ENCODE peak calls at places on chromosomes 12 and 14, in ten cellular contexts. T is OCI-LY7; H is effector memory CD4-positive, alpha-beta T cell; E is AG04449; M is IMR-90; O is MM.1S; Z is Karpas-422; J is endothelial cell of umbilical vein; S is H7; A is naive thymus-derived CD4-positive, alpha-beta T cell. G is an unnamed sample.

GRCh38 chr12:101001669-101002068 is 207.1 kb downstream of the ANO4 start:
- DNase-seq in A (no peak), Z (no peak), M (no peak), O (no peak), T (no peak), J (no peak), E (no peak), S (no peak), H (no peak), G (no peak)

GRCh38 chr14:23556700-23557440 is 799 bp downstream of the THTPA start:
- DNase-seq in O (no peak), A (no peak), Z (peak), H (no peak), T (peak), M (no peak), J (no peak), E (no peak), S (no peak), G (no peak)

GRCh38 chr12:56152756-56153137 is 360 bp downstream of the MYL6B start:
- DNase-seq in O (no peak), E (no peak), A (no peak), Z (no peak), T (peak), J (no peak), M (no peak), S (no peak), H (no peak), G (no peak)

GRCh38 chr14:100285021-100285912 is 21.0 kb downstream of the SLC25A29 start:
- DNase-seq in M (peak), H (peak), T (peak), Z (peak), O (peak), A (peak), S (peak), J (peak), E (no peak), G (peak)

GRCh38 chr12:55929306-55929791 is 1.6 kb upstream of the DGKA start:
- DNase-seq in H (peak), J (no peak), O (peak), T (peak), Z (peak), E (no peak), A (peak), S (no peak), M (no peak), G (no peak)

GRCh38 chr12:25734529-25735180 is 181.6 kb upstream of the LMNTD1 start:
- DNase-seq in Z (peak), J (no peak), S (no peak), O (no peak), A (no peak), T (peak), E (no peak), H (no peak), M (no peak), G (no peak)

GRCh38 chr14:53963491-53964227 is 7.0 kb upstream of the BMP4 start:
- DNase-seq in M (no peak), S (peak), T (no peak), H (no peak), A (peak), E (no peak), O (no peak), J (peak), Z (no peak), G (no peak)

GRCh38 chr14:100062602-100063001 is 2.6 kb upstream of the EVL start:
- DNase-seq in T (no peak), S (no peak), Z (no peak), J (no peak), H (no peak), O (no peak), E (no peak), A (no peak), M (no peak), G (no peak)

GRCh38 chr12:46489951-46490388 is 117.4 kb upstream of the SLC38A2 start:
- DNase-seq in T (no peak), Z (no peak), J (peak), S (no peak), M (no peak), E (no peak), O (no peak), A (no peak), H (no peak), G (peak)

DNA sequence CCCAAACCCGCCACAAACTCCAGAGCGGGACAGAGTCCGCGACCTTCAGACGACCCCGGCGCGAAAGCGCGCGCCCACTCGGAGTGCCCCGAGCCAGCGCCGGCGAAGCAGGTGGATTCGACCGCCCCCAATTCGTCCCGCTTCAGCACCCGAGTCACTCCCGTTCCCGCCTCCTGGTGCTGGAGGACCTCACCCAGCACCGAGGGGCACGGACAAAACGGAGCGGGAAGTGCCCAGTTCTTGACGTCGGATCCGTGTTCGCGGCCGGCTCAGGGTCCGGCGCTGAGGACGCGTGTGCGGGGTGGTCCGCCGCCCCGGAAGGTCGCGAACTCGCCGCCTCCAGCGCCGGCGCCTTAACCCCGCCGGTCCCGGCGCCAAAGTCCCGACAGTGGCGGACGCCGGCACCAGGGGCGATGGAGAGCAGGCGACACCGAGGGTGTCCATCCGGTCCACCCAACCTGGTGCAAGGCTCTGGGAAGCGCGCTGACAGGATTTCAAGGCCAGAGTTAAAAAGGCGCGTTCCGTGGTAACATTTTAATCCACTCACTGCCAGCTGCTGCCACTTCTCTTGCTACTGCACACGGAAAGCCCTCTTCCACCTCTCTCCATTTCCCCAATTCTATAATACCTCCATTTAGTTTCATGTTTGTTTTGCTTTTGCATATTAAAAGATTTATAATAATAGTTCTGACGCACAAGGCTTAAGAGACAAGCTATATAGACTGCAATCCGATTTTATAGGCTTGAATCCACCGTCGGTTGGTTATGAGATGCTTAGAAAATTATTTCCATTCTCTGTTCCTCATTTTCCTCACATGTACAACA is 240.0 kb upstream of the CPNE8 start:
- DNase-seq in Z (no peak), S (peak), T (no peak), O (no peak), J (no peak), A (no peak), H (no peak), E (no peak), M (no peak), G (peak)
- H3K4me3 ChIP-seq in Z (no peak), S (peak), T (no peak), O (no peak), J (peak), A (no peak), H (no peak), E (no peak), M (no peak), G (peak)

GRCh38 chr12:94074970-94075695 is 73.2 kb upstream of the PLXNC1 start:
- DNase-seq in A (peak), O (no peak), E (peak), M (peak), T (peak), J (peak), Z (peak), S (peak), H (no peak), G (peak)
- H3K4me3 ChIP-seq in A (no peak), O (no peak), E (no peak), M (no peak), T (no peak), J (no peak), Z (no peak), S (no peak), H (no peak), G (no peak)

DNA sequence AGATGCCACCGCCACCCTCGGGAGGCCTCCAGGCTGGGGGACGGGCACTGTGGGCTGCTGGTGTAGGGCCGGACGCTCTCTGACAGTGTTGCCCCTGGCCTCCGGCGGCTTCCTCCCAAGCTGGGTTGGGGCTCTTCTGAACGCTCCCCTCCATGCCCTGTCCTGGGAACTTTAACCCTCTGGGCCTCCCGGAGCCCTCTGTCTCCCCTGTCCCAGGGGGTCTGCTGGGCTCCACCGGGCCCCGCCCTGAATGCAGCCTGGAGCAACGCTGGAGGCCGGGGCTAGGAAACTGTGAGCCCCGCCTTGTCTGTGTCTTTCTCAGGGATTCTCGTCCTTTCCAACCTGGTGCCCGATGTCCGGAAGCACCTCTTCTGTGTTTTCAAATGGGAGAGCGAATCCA is 45.7 kb upstream of the FBRSL1 start:
- DNase-seq in J (no peak), E (no peak), A (no peak), S (no peak), Z (no peak), T (no peak), M (no peak), O (no peak), H (no peak), G (no peak)
- H3K4me3 ChIP-seq in J (no peak), E (no peak), A (peak), S (no peak), Z (no peak), T (peak), M (no peak), O (no peak), H (peak), G (no peak)

GRCh38 chr12:49750994-49751393 is 9.6 kb downstream of the TMBIM6 start:
- DNase-seq in A (no peak), S (no peak), H (no peak), M (no peak), O (no peak), J (no peak), T (no peak), Z (no peak), E (no peak), G (no peak)
- H3K4me3 ChIP-seq in A (no peak), S (no peak), H (no peak), M (no peak), O (no peak), J (no peak), T (no peak), Z (no peak), E (no peak), G (no peak)

GRCh38 chr14:51578853-51579252 is 72.9 kb upstream of the FRMD6 start:
- DNase-seq in T (no peak), O (no peak), A (no peak), J (peak), S (no peak), M (no peak), Z (no peak), H (no peak), E (no peak), G (no peak)

GRCh38 chr14:51582437-51582836 is 69.3 kb upstream of the FRMD6 start:
- DNase-seq in O (no peak), Z (no peak), H (no peak), M (peak), S (no peak), T (no peak), E (no peak), J (peak), A (no peak), G (peak)

GRCh38 chr14:51576112-51576420 is 75.6 kb upstream of the FRMD6 start:
- DNase-seq in H (no peak), S (no peak), M (peak), J (no peak), E (no peak), O (no peak), T (no peak), Z (no peak), A (no peak), G (peak)

GRCh38 chr14:51576899-51577298 is 74.8 kb upstream of the FRMD6 start:
- DNase-seq in T (no peak), J (no peak), Z (no peak), H (no peak), M (peak), O (no peak), S (no peak), A (no peak), E (no peak), G (peak)

DNA sequence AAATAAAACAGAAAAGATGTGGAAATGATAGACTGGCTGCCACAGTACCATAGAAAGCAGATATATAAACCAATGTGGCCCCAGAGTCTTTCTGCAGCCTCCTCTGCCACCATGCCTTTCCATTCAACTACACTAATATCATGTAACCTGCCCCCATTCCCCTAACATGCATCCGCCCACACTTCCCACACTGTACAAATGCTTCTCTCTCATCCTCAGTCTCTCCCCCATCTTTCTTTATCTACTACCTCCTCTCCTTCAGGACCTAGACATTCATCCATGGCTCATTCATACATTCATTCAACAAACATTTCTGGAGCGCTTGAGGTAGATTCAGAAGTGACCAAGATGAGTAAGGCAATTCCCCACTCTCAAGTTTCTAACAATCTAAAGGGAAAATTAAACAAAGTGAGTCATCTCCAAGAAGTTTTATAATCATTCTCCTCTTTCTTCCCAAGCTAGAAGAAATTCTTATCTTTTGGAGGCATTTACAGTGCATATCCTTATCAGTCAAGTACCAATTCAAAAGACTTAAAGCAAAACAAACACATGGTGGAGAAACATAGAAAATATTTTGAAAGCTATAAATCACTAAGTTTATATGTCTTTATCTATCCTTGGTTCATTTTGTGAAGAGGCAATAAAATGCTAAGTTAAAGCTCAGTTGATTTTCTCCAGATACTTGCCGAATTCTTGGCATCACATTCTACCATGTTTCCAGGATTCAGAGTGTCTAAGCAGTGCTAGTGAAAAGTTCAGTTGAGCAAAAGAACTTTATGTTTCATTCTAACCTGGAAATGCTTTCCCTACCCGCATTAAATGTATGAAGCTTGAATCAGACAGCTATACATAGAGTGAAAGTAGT is 70.5 kb upstream of the FRMD6 start:
- DNase-seq in T (no peak), Z (no peak), A (no peak), O (no peak), J (peak), H (no peak), M (peak), S (no peak), E (peak), G (peak)
- H3K4me3 ChIP-seq in T (no peak), Z (no peak), A (no peak), O (no peak), J (no peak), H (no peak), M (peak), S (no peak), E (no peak), G (no peak)

DNA sequence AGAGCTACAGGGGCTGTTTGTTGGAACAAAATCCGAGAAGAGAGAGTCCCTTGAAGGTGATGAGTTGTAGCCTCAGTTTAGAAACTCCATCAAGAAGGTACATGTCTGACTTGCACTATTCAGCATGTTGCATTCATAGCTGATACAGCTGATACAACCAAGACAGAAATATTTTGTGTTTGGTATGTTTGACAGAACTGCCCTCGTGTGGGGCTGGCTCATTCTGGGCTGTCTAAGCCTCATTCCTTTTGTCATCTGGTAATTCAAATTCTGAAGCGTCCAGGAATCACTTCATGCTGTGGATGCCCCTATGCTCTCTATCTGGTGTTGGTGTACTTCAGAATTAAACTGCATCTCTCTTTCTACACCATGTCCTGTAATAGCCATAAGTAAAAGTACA is 126.3 kb downstream of the ANO6 start:
- DNase-seq in E (no peak), H (no peak), J (no peak), O (no peak), A (no peak), Z (no peak), T (no peak), S (no peak), M (no peak), G (no peak)
- H3K4me3 ChIP-seq in E (no peak), H (no peak), J (no peak), O (no peak), A (no peak), Z (no peak), T (no peak), S (no peak), M (no peak), G (no peak)

GRCh38 chr12:114666746-114667668 is 17.0 kb downstream of the TBX3 start:
- DNase-seq in T (no peak), Z (no peak), M (no peak), S (peak), E (no peak), A (no peak), H (no peak), J (no peak), O (no peak), G (no peak)
- H3K4me3 ChIP-seq in T (no peak), Z (no peak), M (no peak), S (peak), E (no peak), A (no peak), H (no peak), J (no peak), O (no peak), G (no peak)

DNA sequence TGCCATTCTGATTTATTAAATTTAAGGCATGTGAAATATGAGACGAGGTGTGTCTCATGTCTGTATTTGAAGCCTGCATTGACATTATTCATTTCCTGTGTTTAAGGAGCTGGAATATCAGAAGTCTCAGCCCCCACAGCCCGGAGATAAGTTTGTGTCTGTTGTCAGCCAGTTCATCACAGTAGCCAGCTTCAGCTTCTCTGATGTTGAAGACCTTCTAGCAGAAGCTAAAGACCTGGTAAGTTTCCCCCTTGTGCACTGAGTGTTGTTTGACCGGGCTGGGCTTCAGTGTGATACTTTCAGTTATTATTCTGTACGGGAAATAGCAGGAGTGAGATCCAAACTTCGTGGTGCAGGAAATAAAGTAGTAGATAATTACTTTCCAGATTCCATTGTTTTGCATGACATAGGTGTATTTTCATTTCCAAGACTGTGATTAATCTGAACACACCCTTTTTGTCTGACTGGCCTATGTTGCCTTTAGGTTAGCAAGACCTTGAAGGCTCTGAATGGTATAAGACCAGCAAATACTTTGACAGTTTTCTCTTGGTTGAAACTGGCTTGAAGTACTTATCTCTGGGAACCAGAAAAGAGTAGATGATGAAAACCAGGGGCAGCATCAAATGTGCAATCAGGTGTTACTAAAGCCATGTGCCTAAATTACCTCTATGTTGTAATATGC is 101.5 kb downstream of the GPR135 start:
- DNase-seq in M (peak), J (peak), H (no peak), T (no peak), S (no peak), A (no peak), Z (peak), O (no peak), E (no peak), G (no peak)
- H3K4me3 ChIP-seq in M (no peak), J (no peak), H (no peak), T (peak), S (no peak), A (no peak), Z (peak), O (no peak), E (no peak), G (no peak)